ENCODE peak calls at places on chromosomes 7 and 10, in six cellular contexts. G, B, W, Z, L and I are unnamed samples.

GRCh38 chr7:80896856-80897598 is 21.8 kb downstream of the SEMA3C start:
- DNase-seq in L (no peak), W (no peak), G (no peak), B (no peak), Z (no peak), I (no peak)

GRCh38 chr10:84177541-84178386 is 4.2 kb downstream of the GPR15LG start:
- DNase-seq in G (no peak), B (peak), W (no peak), L (no peak), Z (peak), I (no peak)

GRCh38 chr7:46576950-46577349 is 655.9 kb upstream of the IGFBP3 start:
- DNase-seq in L (no peak), B (no peak), G (no peak), Z (no peak), W (no peak), I (peak)

GRCh38 chr10:114206902-114207301 is 27.7 kb downstream of the TDRD1 start:
- DNase-seq in L (no peak), Z (no peak), G (no peak), B (no peak), W (no peak), I (no peak)

GRCh38 chr7:156257904-156258303 is 382.7 kb upstream of the RNF32 start:
- DNase-seq in G (no peak), W (no peak), Z (no peak), B (no peak), L (no peak), I (no peak)

GRCh38 chr7:139153832-139154231 is 44.3 kb upstream of the ZC3HAV1 start:
- DNase-seq in L (no peak), W (no peak), G (no peak), B (no peak), Z (no peak), I (peak)

GRCh38 chr10:78263521-78263988 is 229.9 kb downstream of the RPS24 start:
- DNase-seq in L (no peak), Z (no peak), W (no peak), B (no peak), G (no peak), I (peak)

GRCh38 chr10:54133201-54133600 is 667.8 kb downstream of the PCDH15 start:
- DNase-seq in W (no peak), Z (no peak), G (peak), B (no peak), L (no peak), I (no peak)

GRCh38 chr7:83849135-83849534 is 200.2 kb upstream of the SEMA3E start:
- DNase-seq in Z (no peak), L (no peak), W (no peak), B (no peak), G (peak), I (peak)

GRCh38 chr7:28921822-28922221 is 36.3 kb downstream of the TRIL start:
- DNase-seq in G (peak), L (no peak), W (peak), B (no peak), Z (peak), I (peak)

GRCh38 chr7:115068220-115068619 is 146.3 kb downstream of the MDFIC start:
- DNase-seq in G (no peak), W (no peak), Z (no peak), B (no peak), L (no peak), I (peak)

GRCh38 chr10:77220150-77220549 is 417.5 kb downstream of the KCNMA1 start:
- DNase-seq in G (no peak), B (no peak), Z (no peak), W (no peak), L (no peak), I (no peak)

GRCh38 chr10:76433161-76434005 is 1002.0 kb downstream of the LRMDA start:
- DNase-seq in W (no peak), B (no peak), G (peak), L (peak), Z (peak), I (no peak)

GRCh38 chr10:58608826-58609225 is 96.2 kb downstream of the BICC1 start:
- DNase-seq in Z (no peak), G (no peak), L (no peak), B (no peak), W (no peak), I (no peak)

GRCh38 chr10:119301397-119301796 is 94.0 kb downstream of the GRK5 start:
- DNase-seq in B (no peak), L (no peak), Z (no peak), W (no peak), G (no peak), I (no peak)

GRCh38 chr7:28835800-28836199 is 122.3 kb downstream of the TRIL start:
- DNase-seq in L (no peak), W (no peak), G (no peak), B (no peak), Z (no peak), I (peak)

GRCh38 chr7:82291931-82292330 is 151.6 kb downstream of the CACNA2D1 start:
- DNase-seq in W (peak), Z (no peak), L (no peak), G (no peak), B (no peak), I (no peak)

GRCh38 chr7:159151231-159151630 is 6.6 kb upstream of the VIPR2 start:
- DNase-seq in Z (no peak), G (no peak), L (no peak), W (no peak), B (peak), I (no peak)

GRCh38 chr7:138886501-138886917 is 88.5 kb upstream of the ATP6V0A4 start:
- DNase-seq in L (no peak), B (no peak), Z (no peak), G (peak), W (peak), I (peak)

GRCh38 chr10:132146271-132146671 is 40.5 kb upstream of the DPYSL4 start:
- DNase-seq in L (peak), B (no peak), G (no peak), W (no peak), Z (no peak), I (no peak)

GRCh38 chr7:41148521-41148951 is 554.4 kb downstream of the INHBA start:
- DNase-seq in W (peak), L (no peak), B (no peak), Z (no peak), G (no peak), I (peak)

GRCh38 chr10:85231534-85232270 is 903.3 kb downstream of the CCSER2 start:
- DNase-seq in L (no peak), W (no peak), B (no peak), G (no peak), Z (no peak), I (no peak)

GRCh38 chr7:13265271-13265670 is 577.8 kb downstream of the ARL4A start:
- DNase-seq in B (no peak), W (no peak), L (no peak), Z (no peak), G (no peak), I (no peak)

GRCh38 chr10:63487990-63488389 is 22.2 kb upstream of the JMJD1C start:
- DNase-seq in G (no peak), Z (no peak), W (no peak), L (no peak), B (no peak), I (no peak)

GRCh38 chr7:117937049-117937448 is 63.8 kb upstream of the CTTNBP2 start:
- DNase-seq in B (no peak), W (no peak), L (no peak), G (no peak), Z (no peak), I (no peak)

GRCh38 chr7:158402471-158402870 is 185.2 kb downstream of the PTPRN2 start:
- DNase-seq in Z (no peak), B (no peak), L (no peak), G (no peak), W (no peak), I (no peak)

DNA sequence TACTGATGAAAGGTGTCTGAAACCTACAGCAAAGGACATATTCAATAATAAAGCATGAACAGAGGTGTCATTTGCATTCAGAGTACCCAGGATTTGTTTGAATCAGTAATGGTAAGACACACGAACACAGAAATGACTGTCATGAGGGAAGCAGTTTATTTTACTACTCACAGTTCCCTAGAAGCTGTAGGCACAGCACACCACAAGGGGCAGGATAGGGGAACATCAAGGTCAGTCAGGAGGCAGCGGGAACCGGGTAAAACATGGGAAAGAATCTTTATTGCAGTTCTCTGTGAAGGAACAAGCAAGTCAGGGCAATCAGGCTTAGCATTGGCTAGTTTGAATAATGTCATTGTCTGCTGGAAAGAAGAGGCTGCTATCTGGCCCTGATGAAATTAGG is 70.2 kb upstream of the PDSS1 start:
- DNase-seq in G (peak), L (no peak), Z (no peak), W (peak), B (no peak), I (no peak)
- TF ChIP-seq CTCF in G (peak), L (no peak), Z (no peak), W (peak), B (no peak), I (no peak)

GRCh38 chr10:126160571-126160970 is 227.7 kb downstream of the ADAM12 start:
- DNase-seq in L (no peak), W (no peak), Z (no peak), B (no peak), G (no peak), I (no peak)

GRCh38 chr10:126158090-126158489 is 230.2 kb downstream of the ADAM12 start:
- DNase-seq in W (no peak), G (no peak), Z (no peak), B (no peak), L (no peak), I (no peak)

GRCh38 chr10:126158537-126158936 is 229.7 kb downstream of the ADAM12 start:
- DNase-seq in B (no peak), Z (no peak), G (no peak), W (no peak), L (no peak), I (no peak)

GRCh38 chr10:126161691-126162090 is 226.6 kb downstream of the ADAM12 start:
- DNase-seq in L (no peak), Z (no peak), W (no peak), B (no peak), G (no peak), I (no peak)

DNA sequence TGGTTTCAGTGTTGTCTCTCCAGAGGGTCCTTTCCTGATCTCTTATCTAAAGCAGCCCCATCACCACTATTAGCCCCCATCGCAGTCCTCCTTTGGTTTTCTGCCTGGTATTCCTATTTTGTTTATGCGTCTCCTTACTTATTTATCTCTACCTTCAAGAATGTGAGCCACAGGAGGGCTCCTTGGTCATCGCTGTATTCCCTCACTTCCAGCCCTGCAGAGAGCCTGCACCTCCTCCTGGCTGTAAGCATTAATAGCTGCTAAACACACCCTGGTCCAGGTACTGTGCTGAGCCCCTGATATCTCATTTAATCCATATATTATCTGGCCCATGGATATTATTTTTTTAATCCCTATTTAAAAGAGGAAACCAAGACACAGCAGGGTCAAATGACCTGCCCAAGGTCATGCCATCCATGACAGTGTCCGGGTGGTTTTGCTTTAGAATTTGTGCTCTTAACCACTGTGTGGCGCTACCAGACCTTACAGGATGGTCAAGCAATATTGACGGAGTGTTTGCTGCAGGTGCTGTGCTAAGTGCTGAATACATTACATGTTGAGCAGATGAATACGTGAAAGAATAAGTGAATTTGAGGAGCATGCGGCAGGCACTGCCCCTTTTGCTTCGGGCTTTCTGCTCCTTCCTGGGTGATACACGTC is 227.2 kb downstream of the ADAM12 start:
- DNase-seq in Z (no peak), B (no peak), L (no peak), W (peak), G (peak), I (no peak)
- TF ChIP-seq CTCF in Z (no peak), B (no peak), L (peak), W (peak), G (peak), I (no peak)

GRCh38 chr10:127694580-127695193 is 42.3 kb upstream of the FOXI2 start:
- DNase-seq in G (peak), Z (no peak), W (peak), L (peak), B (no peak), I (no peak)
- TF ChIP-seq CTCF in G (peak), Z (no peak), W (peak), L (peak), B (no peak), I (no peak)

DNA sequence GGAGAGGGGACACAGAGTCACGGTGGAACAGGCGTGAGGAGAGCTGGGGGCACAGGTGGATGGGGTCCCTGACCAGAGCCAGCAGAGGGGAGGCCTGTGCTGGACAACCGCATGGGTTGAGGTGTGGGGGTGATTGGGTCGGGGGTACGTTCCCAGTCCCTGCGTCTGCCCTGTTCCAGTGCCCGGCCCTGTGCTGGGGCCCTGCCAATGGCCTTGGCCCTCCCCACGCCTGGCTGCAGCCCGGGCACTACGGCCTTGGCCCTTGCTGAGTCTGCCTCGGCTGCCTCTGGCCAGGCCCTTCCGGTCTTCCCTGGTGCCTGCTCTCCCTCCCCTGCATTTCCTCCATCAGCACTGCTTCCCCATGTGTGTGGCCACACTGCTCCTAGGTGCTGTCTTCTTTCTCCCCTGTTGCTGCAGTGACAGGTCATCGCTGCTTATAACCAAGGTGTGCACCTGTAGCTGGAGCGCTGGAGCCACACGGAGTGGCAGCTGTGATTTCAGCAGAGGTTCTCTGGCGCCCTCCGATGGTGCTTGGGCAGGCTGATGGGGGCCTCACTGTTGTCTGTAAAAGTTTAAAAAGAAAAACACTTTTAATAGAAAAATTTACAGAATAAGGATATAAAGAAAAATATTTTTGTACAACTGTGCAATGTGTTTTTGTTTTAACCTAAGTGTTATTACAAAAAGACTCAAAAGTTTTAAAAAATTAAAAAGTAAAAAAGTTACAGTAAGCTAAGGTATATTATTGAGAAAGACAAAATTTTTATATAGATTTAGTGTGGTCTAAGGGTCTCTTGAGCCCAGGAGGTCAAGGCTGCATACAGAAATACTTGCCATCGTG is 45.2 kb upstream of the BHLHA15 start:
- DNase-seq in Z (peak), W (peak), B (no peak), G (peak), L (peak), I (peak)
- TF ChIP-seq CTCF in Z (peak), W (peak), B (no peak), G (peak), L (peak), I (peak)